ENCODE peak calls at places on chromosomes 1 and 21, in four cellular contexts. V is GM13976, O is neural crest cell, U is fibroblast of lung. T is an unnamed sample.

GRCh38 chr1:234658143-234658542 is 48.2 kb upstream of the IRF2BP2 start:
- DNase-seq in U (peak), V (no peak), O (no peak), T (no peak)

GRCh38 chr1:171740987-171741871 is 636 bp downstream of the VAMP4 start:
- DNase-seq in V (peak), O (peak), U (peak), T (no peak)

GRCh38 chr1:203351037-203351625 is at the start of gene FMOD:
- DNase-seq in V (no peak), U (peak), O (no peak), T (no peak)

GRCh38 chr1:119962296-119962968 is 66.1 kb upstream of the ADAM30 start:
- DNase-seq in O (no peak), V (no peak), U (peak), T (no peak)

GRCh38 chr1:213661346-213661745 is 326.4 kb upstream of the PROX1 start:
- DNase-seq in U (no peak), V (no peak), O (peak), T (no peak)

GRCh38 chr1:182374101-182374834 is 17.3 kb downstream of the GLUL start:
- DNase-seq in O (no peak), U (no peak), V (no peak), T (no peak)

GRCh38 chr1:55519937-55520683 is 304.9 kb upstream of the USP24 start:
- DNase-seq in O (no peak), V (no peak), U (no peak), T (no peak)

GRCh38 chr1:96962807-96963206 is 241.2 kb downstream of the PTBP2 start:
- DNase-seq in U (peak), O (no peak), V (no peak), T (no peak)

GRCh38 chr1:12648741-12649140 is 4.9 kb downstream of the AADACL4 start:
- DNase-seq in O (no peak), V (no peak), U (no peak), T (no peak)

GRCh38 chr1:89605692-89606091 is 27.2 kb upstream of the LRRC8C start:
- DNase-seq in V (no peak), U (peak), O (no peak), T (no peak)

GRCh38 chr21:17003221-17003620 is 509.6 kb upstream of the CXADR start:
- DNase-seq in O (no peak), U (peak), V (no peak), T (no peak)

GRCh38 chr1:69595486-69595885 is 27.8 kb downstream of the LRRC7 start:
- DNase-seq in U (no peak), O (no peak), V (no peak), T (no peak)

GRCh38 chr1:53278294-53278693 is 40.0 kb upstream of the MAGOH start:
- DNase-seq in O (peak), U (no peak), V (peak), T (peak)

GRCh38 chr1:1063945-1064831 is 9.9 kb downstream of the RNF223 start:
- DNase-seq in U (peak), O (peak), V (peak), T (peak)

GRCh38 chr1:217333939-217334338 is 297.0 kb downstream of the GPATCH2 start:
- DNase-seq in V (peak), U (peak), O (peak), T (no peak)

GRCh38 chr1:167012570-167012969 is 23.5 kb downstream of the MAEL start:
- DNase-seq in U (no peak), V (no peak), O (no peak), T (no peak)

GRCh38 chr1:209403921-209404320 is 179.6 kb upstream of the CAMK1G start:
- DNase-seq in O (no peak), U (no peak), V (no peak), T (no peak)

GRCh38 chr1:42552636-42553035 is 89.5 kb downstream of the CCDC30 start:
- DNase-seq in O (no peak), U (no peak), V (no peak), T (no peak)

DNA sequence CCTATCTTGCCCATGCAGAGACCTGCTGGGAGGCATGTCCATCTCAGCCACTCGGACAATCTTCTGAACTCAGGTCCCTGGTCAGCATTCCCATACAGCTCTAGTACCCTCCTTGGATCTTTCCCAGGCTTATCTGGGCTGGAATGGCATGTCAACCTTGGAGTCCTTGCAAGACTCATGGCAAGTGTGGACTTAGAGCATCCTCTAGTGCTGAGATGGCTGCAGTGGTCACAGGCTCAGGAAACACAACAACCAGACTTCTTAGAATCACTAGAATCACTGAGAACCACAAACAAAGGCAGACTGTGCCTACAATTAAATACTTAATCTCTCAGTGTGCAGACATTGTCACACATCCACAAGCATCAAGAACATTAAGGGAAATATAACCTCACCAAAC is 73.1 kb upstream of the TSHB start:
- DNase-seq in V (no peak), U (peak), O (no peak), T (no peak)
- TF ChIP-seq CTCF in V (peak), U (peak), O (peak), T (no peak)

GRCh38 chr1:186730951-186731350 is 50.7 kb upstream of the PTGS2 start:
- DNase-seq in O (no peak), U (no peak), V (no peak), T (no peak)
- TF ChIP-seq CTCF in O (no peak), U (no peak), V (no peak), T (no peak)

DNA sequence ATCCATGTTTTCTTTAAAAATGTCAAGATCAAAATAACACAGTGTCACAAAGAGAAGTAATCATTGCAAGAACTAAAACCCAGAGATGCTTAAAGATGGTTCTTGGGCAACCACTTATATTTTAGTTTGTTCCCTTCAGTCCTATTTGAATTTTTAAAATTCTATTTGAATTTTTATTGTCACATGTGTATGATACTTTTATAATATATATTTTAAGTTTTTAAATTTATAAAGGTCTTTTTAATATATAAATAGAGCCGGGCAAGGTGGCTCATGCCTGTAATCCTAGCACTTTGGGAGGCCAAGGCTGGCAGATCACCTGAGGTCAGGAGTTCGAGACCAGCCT is 22.3 kb upstream of the DISC1 start:
- DNase-seq in O (no peak), V (no peak), U (no peak), T (no peak)
- TF ChIP-seq CTCF in O (no peak), V (no peak), U (no peak), T (no peak)

DNA sequence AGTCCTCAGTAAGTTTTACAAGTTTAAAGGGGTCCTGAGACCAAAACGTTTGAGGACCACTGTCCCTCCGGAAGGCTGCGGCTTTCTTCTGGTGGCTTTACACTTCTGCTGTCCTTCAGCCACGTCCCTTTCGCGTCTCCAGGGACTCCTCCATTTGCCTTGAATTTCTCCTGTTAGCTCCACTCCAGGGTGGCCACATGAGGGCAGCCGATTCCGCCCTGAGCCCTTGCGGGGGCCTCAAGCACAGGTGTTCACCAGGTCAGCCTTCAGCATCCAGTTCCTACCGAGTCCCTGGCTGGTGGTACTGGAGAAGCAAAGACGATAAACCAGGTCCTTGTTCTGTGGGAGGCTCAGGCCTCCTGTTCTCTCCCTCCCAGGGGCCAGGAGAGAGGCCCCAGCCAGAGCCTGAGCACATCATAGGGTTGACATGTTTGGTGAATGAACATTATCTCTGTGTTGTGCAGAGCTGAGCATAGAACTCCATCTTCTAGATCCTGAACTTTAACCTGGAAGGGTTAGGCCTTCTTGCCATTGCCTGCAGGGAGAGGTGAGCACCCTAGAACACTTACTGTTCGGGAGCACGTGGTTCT is 27.4 kb upstream of the COQ8A start:
- DNase-seq in V (peak), U (peak), O (no peak), T (no peak)
- TF ChIP-seq CTCF in V (peak), U (peak), O (peak), T (peak)

GRCh38 chr1:77104672-77105071 is 114.6 kb downstream of the PIGK start:
- DNase-seq in U (no peak), V (no peak), O (no peak), T (no peak)

GRCh38 chr1:77095231-77095630 is 124.0 kb downstream of the PIGK start:
- DNase-seq in U (no peak), V (no peak), O (no peak), T (no peak)

GRCh38 chr1:77096496-77097255 is 122.6 kb downstream of the PIGK start:
- DNase-seq in V (no peak), O (no peak), U (no peak), T (no peak)

GRCh38 chr1:77100870-77101269 is 118.4 kb downstream of the PIGK start:
- DNase-seq in O (no peak), U (peak), V (no peak), T (no peak)
- TF ChIP-seq CTCF in O (no peak), U (no peak), V (no peak), T (no peak)